ENCODE peak calls at places on chromosomes 7 and 10, in six cellular contexts. P, I, S, T, L and J are unnamed samples.

GRCh38 chr7:12827219-12827821 is 139.9 kb downstream of the ARL4A start:
- DNase-seq in P (no peak), I (peak; percentile 2), S (no peak), T (no peak), L (no peak), J (no peak)

GRCh38 chr10:33010132-33011037 is 52.4 kb upstream of the ITGB1 start:
- DNase-seq in P (peak; percentile 14), I (peak; percentile 84), S (peak; percentile 53), T (peak; percentile 8), L (no peak), J (peak; percentile 69)

GRCh38 chr10:116094356-116094755 is 178.7 kb downstream of the GFRA1 start:
- DNase-seq in P (no peak), I (no peak), S (no peak), T (no peak), L (no peak), J (no peak)

GRCh38 chr10:66629976-66630375 is 295.9 kb upstream of the LRRTM3 start:
- DNase-seq in P (no peak), I (no peak), S (peak; percentile 18), T (no peak), L (no peak), J (no peak)

GRCh38 chr10:1043532-1043995 is 5.4 kb downstream of the IDI1 start:
- DNase-seq in P (no peak), I (no peak), S (no peak), T (no peak), L (no peak), J (no peak)

GRCh38 chr7:129785457-129786178 is 167.1 kb downstream of the UBE2H start:
- DNase-seq in P (no peak), I (no peak), S (no peak), T (no peak), L (no peak), J (no peak)

GRCh38 chr7:91140982-91141381 is 123.3 kb upstream of the FZD1 start:
- DNase-seq in P (no peak), I (no peak), S (no peak), T (no peak), L (no peak), J (peak; percentile 54)

GRCh38 chr7:19749658-19750057 is 23.8 kb downstream of the TMEM196 start:
- DNase-seq in P (no peak), I (peak; percentile 4), S (no peak), T (no peak), L (no peak), J (no peak)

GRCh38 chr10:12981570-12981969 is 19.9 kb downstream of the CCDC3 start:
- DNase-seq in P (no peak), I (peak; percentile 32), S (no peak), T (no peak), L (no peak), J (no peak)

GRCh38 chr10:58806970-58807630 is 294.4 kb downstream of the BICC1 start:
- DNase-seq in P (no peak), I (no peak), S (no peak), T (no peak), L (no peak), J (no peak)

GRCh38 chr10:35035641-35036040 is 54.5 kb downstream of the CUL2 start:
- DNase-seq in P (no peak), I (peak; percentile 49), S (no peak), T (no peak), L (no peak), J (no peak)

GRCh38 chr7:151735186-151735853 is 141.6 kb downstream of the PRKAG2 start:
- DNase-seq in P (no peak), I (no peak), S (no peak), T (no peak), L (no peak), J (no peak)

GRCh38 chr10:131354380-131354779 is 42.9 kb upstream of the TCERG1L start:
- DNase-seq in P (no peak), I (no peak), S (no peak), T (no peak), L (no peak), J (no peak)

GRCh38 chr10:128875955-128876354 is 591.1 kb upstream of the MGMT start:
- DNase-seq in P (no peak), I (peak; percentile 79), S (peak; percentile 69), T (no peak), L (peak; percentile 83), J (no peak)

GRCh38 chr7:90824386-90825307 is 228.5 kb downstream of the CDK14 start:
- DNase-seq in P (no peak), I (peak; percentile 81), S (peak; percentile 92), T (no peak), L (no peak), J (no peak)

GRCh38 chr7:34260282-34260681 is 354.9 kb downstream of the BMPER start:
- DNase-seq in P (no peak), I (peak; percentile 85), S (peak; percentile 92), T (no peak), L (no peak), J (peak; percentile 87)

GRCh38 chr7:20542594-20542993 is 72.9 kb upstream of the ABCB5 start:
- DNase-seq in P (no peak), I (peak; percentile 37), S (no peak), T (no peak), L (no peak), J (no peak)

DNA sequence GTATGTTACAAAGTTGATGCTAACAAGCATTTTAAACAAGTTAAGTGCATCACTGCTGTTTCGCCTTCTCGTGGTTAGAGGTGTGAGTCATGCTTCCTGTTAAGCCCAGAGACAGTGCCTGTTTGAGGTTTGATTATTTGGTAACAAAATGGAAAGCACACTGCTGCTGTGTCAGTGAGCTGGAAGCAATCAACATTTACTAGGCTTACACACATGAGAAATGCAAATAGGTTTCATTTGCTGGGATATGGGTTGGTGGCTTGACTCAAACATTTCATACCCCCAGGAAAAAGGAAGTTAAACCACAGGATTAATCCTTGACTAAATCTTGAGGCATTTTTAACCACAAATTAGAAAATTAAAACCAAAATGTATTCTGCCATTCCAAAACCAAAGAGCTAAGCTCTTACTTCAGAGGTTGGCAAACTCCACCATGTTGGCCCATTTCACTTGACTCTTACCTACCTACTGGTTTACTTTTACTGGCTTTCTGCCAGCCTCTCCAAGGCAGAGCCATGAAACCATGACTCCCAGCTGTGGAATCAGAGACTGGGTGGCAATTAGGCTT is 139.2 kb downstream of the ETV1 start:
- DNase-seq in P (peak; percentile 42), I (peak; percentile 93), S (peak; percentile 94), T (peak; percentile 38), L (no peak), J (peak; percentile 94)
- H3K4me3 ChIP-seq in P (no peak overlapping the region), I (no peak overlapping the region), S (no peak overlapping the region), T (no peak overlapping the region), L (no peak overlapping the region), J (no peak overlapping the region)

GRCh38 chr7:18354686-18355085 is 140.9 kb upstream of the HDAC9 start:
- DNase-seq in P (no peak), I (peak; percentile 23), S (no peak), T (no peak), L (no peak), J (no peak)

GRCh38 chr7:18354108-18354507 is 141.4 kb upstream of the HDAC9 start:
- DNase-seq in P (no peak), I (no peak), S (no peak), T (no peak), L (no peak), J (no peak)

GRCh38 chr7:18356195-18356645 is 139.3 kb upstream of the HDAC9 start:
- DNase-seq in P (no peak), I (peak; percentile 64), S (no peak), T (no peak), L (no peak), J (no peak)

GRCh38 chr7:18350678-18351077 is 144.9 kb upstream of the HDAC9 start:
- DNase-seq in P (no peak), I (no peak), S (no peak), T (no peak), L (no peak), J (no peak)

DNA sequence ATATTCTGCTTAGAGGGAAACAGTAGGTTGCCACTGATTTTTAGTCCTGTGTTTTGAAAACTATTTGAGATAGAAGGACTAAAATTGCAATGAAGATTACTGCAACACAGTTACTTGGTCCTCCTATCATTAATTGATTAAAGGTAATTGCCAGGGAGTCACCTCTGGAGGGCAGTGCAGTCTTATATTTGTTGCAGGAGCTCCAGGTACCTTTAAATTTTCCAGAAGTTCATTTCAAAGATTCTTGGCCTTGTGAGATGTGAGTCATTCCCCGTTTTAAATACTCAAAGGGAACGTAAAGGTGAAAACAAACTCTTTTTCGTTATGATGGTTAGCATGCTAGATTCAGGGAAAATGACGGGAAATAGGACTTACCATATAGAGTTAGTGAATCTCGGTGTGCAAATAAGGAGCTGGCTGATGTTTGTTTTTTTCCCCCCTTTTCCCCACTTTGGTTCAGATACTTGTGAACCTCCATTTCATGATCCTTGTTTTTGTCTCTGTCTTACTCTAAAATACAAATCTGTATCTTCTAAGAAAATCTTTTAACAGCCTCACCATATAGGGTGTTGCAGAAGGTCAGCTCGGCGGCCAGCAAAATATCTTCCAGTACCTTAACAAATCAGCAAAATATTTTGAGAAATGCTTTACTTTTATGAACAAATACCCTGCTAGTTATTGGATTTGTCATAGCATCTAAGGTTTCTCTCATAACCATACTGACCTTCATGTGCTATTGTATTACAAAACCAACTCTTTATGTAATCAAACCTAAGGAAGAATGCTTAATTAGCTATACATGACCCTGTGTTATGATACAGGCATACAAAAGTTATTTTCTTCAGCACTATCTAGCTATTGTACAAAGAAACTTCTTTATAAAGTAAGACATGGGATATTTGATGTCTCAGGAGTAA is 143.0 kb upstream of the HDAC9 start:
- DNase-seq in P (no peak), I (peak; percentile 83), S (peak; percentile 44), T (no peak), L (no peak), J (peak; percentile 36)
- H3K4me3 ChIP-seq in P (no peak overlapping the region), I (no peak overlapping the region), S (no peak overlapping the region), T (no peak overlapping the region), L (no peak overlapping the region), J (no peak overlapping the region)

GRCh38 chr7:24500599-24501451 is 72.4 kb upstream of the PALS2 start:
- DNase-seq in P (no peak), I (no peak), S (no peak), T (no peak), L (no peak), J (no peak)
- H3K4me3 ChIP-seq in P (no peak overlapping the region), I (no peak overlapping the region), S (no peak overlapping the region), T (no peak overlapping the region), L (no peak overlapping the region), J (no peak overlapping the region)

GRCh38 chr10:97664282-97664850 is 22.7 kb downstream of the AVPI1 start:
- DNase-seq in P (no peak), I (no peak), S (no peak), T (no peak), L (no peak), J (no peak)

GRCh38 chr10:97667462-97667861 is 19.6 kb downstream of the AVPI1 start:
- DNase-seq in P (no peak), I (no peak), S (no peak), T (no peak), L (no peak), J (no peak)

GRCh38 chr10:97666992-97667391 is 20.0 kb downstream of the AVPI1 start:
- DNase-seq in P (no peak), I (no peak), S (no peak), T (no peak), L (no peak), J (no peak)

GRCh38 chr10:97673736-97674525 is 13.1 kb downstream of the AVPI1 start:
- DNase-seq in P (no peak), I (peak; percentile 71), S (peak; percentile 65), T (no peak), L (no peak), J (no peak)

DNA sequence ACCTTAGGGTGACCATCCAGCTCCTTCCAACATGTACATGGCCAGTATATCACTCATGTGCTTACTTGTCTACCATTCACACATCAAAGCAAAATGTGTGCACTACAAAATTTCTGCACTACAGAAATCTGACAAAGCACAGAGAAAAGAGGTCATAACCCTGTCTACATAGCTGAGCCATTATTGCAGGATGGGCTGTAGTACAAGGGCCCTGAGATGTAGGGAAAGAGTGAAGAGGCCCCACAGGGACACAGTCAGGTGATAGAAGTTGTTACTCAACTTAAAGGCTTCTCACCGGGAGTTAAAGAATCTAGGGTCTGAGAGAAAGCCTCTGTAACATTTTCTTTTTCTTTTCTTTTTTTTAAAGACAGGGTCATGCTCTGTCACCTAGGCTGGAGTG is 17.5 kb downstream of the AVPI1 start:
- DNase-seq in P (no peak), I (peak; percentile 21), S (no peak), T (no peak), L (no peak), J (no peak)
- H3K4me3 ChIP-seq in P (no peak overlapping the region), I (no peak overlapping the region), S (no peak overlapping the region), T (no peak overlapping the region), L (no peak overlapping the region), J (no peak overlapping the region)